ENCODE peak calls at places on chromosomes 11 and 22, in four cellular contexts. F is H1, Z is trophoblast cell, I is neuronal stem cell. L is an unnamed sample.

GRCh38 chr22:24433868-24434471 is 6.6 kb downstream of the ADORA2A start:
- DNase-seq in F (no peak), Z (peak; percentile 46), I (no peak), L (peak; percentile 73)

GRCh38 chr11:67056267-67056639 is 394 bp upstream of the RHOD start:
- DNase-seq in F (no peak), Z (no peak), I (no peak), L (no peak)

GRCh38 chr11:68141247-68142027 is 20.2 kb upstream of the CHKA start:
- DNase-seq in F (no peak), Z (peak; percentile 68), I (no peak), L (no peak)

GRCh38 chr11:88377151-88377550 is 39.6 kb upstream of the CTSC start:
- DNase-seq in F (no peak), Z (no peak), I (no peak), L (peak; percentile 34)

GRCh38 chr11:76712125-76712524 is 41.6 kb upstream of the LRRC32 start:
- DNase-seq in F (no peak), Z (no peak), I (no peak), L (no peak)

GRCh38 chr22:22410121-22410520 is 98.4 kb downstream of the ZNF280B start:
- DNase-seq in F (no peak), Z (no peak), I (no peak), L (no peak)

GRCh38 chr22:22692707-22693530 is 48.5 kb downstream of the GGTLC2 start:
- DNase-seq in F (peak; percentile 94), Z (peak; percentile 90), I (peak; percentile 33), L (no peak)

GRCh38 chr11:17391493-17392355 is 3.3 kb upstream of the KCNJ11 start:
- DNase-seq in F (no peak), Z (no peak), I (no peak), L (no peak)

GRCh38 chr11:8227156-8228152 is 36.2 kb downstream of the LMO1 start:
- DNase-seq in F (no peak), Z (no peak), I (no peak), L (no peak)

GRCh38 chr22:49966716-49967332 is 6.3 kb downstream of the PIM3 start:
- DNase-seq in F (peak; percentile 52), Z (peak; percentile 50), I (no peak), L (peak; percentile 85)

GRCh38 chr22:44289429-44290171 is 23.2 kb downstream of the SHISAL1 start:
- DNase-seq in F (no peak), Z (no peak), I (peak; percentile 44), L (peak; percentile 81)

GRCh38 chr11:1851437-1852180 is 1.3 kb upstream of the LSP1 start:
- DNase-seq in F (no peak), Z (no peak), I (no peak), L (no peak)

GRCh38 chr22:49405590-49405989 is 422.1 kb downstream of the BRD1 start:
- DNase-seq in F (no peak), Z (no peak), I (no peak), L (no peak)

GRCh38 chr22:19533857-19534256 is 9.6 kb upstream of the CLDN5 start:
- DNase-seq in F (no peak), Z (no peak), I (no peak), L (no peak)

DNA sequence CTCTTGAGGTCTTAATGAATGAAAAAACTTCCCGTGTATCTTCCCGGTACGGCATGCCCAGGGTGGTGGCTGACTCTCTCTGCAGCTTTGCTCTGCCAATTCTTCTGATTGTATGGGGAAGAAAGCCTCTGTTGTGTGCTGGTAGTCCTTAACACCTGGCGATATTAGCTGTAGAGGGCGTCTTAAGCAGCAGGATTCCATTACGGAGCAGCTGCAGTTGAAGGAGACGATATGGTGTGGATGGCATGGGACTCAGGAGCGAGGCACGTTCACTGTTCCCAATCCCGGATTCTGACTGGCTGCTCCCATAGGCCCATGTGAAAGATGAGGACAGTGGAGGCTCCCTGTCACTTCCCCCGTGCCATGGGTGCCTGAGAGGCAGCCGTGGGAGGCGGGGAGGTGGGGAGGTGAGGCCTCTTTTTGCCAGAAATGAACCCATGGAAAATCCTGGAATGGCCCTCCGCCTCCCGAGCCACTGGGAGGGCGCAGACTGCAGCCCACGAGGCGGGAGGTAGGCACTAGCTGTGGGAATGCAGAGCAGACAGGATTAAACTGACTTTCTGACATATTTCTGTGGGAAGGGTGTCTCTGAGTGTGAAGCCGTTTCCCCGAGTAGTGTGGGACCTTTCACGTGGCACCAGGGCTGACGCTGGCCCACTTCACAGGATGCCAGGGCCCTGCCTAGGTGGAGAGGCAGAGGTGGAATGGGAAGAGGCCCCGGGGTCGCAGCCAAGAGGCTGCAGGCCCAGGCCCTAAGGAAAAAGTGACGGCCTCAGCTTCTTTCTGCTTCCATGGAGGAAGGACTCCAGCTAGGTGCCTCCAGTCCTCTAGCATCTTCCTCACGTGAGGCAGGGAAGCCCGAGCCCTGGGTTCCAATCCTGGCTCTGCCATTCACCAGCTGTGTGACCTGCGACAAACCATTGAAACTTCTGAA is 121.4 kb upstream of the CD82 start:
- DNase-seq in F (no peak), Z (no peak), I (no peak), L (no peak)
- H2BK12ac ChIP-seq in F (peak overlapping the region; percentile 75), Z (no peak overlapping the region), I (no peak overlapping the region), L (no peak overlapping the region)

GRCh38 chr22:45880732-45881523 is 96.0 kb downstream of the WNT7B start:
- DNase-seq in F (no peak), Z (no peak), I (no peak), L (no peak)
- H3K4me3 ChIP-seq in F (peak overlapping the region; percentile 4), Z (no peak overlapping the region), I (no peak overlapping the region), L (no peak overlapping the region)

DNA sequence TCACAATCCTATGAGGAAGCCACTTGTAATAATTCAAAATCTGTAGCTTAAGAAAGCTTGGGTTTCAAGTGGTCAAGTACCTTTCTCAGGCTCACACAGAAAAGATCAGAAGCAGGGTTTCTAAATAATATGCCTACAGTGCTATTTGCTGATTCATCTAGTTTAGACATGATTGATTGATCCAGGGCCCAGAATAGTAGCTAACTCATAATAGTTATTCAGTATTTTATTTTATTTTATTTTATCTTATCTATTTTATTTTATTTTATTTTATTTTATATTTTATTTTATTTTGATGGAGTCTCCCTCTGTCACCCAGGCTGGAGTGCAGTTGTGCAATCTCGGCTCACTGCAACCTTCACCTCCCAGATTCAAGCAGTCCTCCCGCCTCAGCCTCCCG is 15.9 kb upstream of the PANX3 start:
- DNase-seq in F (no peak), Z (no peak), I (no peak), L (no peak)
- H2BK12ac ChIP-seq in F (no peak overlapping the region), Z (no peak overlapping the region), I (no peak overlapping the region), L (no peak overlapping the region)

DNA sequence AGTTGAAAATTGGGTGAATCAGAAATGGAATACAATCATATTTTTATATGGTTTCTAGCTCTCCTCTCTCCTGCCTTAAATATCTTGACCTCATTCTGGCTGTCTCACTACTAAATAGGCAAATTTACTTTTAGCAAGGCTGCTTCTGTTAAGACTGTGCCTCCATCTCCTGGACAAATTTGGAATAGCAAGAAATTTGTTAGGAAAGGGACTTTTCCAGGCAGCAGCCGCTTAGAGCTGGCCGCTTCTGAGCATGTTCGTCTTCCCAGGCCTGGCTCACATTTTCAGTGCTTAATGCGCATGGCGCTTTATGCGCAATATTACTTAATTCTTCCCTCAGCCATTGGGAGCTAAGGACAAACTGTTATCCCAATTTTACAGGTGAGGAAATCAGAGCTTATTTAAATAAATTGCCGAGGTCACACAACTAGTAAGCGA is 1.7 kb upstream of the PEX26 start:
- DNase-seq in F (peak; percentile 52), Z (peak; percentile 99), I (peak; percentile 79), L (peak; percentile 89)
- H3K4me3 ChIP-seq in F (no peak overlapping the region), Z (no peak overlapping the region), I (no peak overlapping the region), L (no peak overlapping the region)

GRCh38 chr22:36362819-36363377 is 24.9 kb downstream of the MYH9 start:
- DNase-seq in F (no peak), Z (peak; percentile 31), I (no peak), L (peak; percentile 60)
- H2BK12ac ChIP-seq in F (peak overlapping the region; percentile 63), Z (no peak overlapping the region), I (no peak overlapping the region), L (no peak overlapping the region)

DNA sequence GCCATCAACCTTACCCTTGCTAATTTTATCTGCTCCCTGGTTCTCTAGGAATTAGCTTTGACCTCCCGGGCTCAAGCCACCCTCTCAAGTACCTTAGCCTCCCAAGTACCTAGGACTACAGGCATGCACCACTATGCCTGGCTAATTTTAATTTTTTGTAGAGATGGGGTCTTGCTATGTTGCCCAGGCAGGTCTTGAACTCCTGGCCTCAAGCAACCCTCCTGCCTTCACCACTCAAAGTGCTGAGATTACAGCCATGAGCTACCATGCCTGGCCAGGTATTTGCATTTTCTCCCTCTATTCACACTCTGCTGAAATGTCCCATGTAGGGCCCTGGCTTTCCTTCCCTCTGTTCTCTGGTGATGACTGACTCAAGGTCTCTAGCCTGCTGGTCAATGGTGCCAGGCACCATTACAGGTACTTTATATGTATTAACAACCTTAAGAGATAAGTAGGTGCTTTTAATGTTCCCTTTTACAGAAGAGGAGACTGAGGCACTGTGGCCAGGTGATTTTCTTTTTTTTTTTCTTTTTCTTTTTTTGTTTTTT is 8.5 kb upstream of the WDR74 start:
- DNase-seq in F (no peak), Z (no peak), I (no peak), L (no peak)
- H3K4me3 ChIP-seq in F (no peak overlapping the region), Z (no peak overlapping the region), I (no peak overlapping the region), L (no peak overlapping the region)

GRCh38 chr11:70202898-70203748 is at the start of gene FADD:
- DNase-seq in F (peak; percentile 90), Z (peak; percentile 99), I (peak; percentile 90), L (peak; percentile 93)
- H2BK12ac ChIP-seq in F (peak within 1 kb of the TSS; percentile 32), Z (peak within 1 kb of the TSS; percentile 51), I (peak within 1 kb of the TSS; percentile 50), L (peak within 1 kb of the TSS; percentile 75)

GRCh38 chr11:73977856-73978519 is 4.7 kb downstream of the UCP2 start:
- DNase-seq in F (no peak), Z (no peak), I (no peak), L (no peak)
- H3K4me3 ChIP-seq in F (no peak overlapping the region), Z (no peak overlapping the region), I (no peak overlapping the region), L (no peak overlapping the region)